ENCODE peak calls at places on chromosomes 1 and 21, in four cellular contexts. One of them, this sample, is unnamed.

GRCh38 chr1:200410566-200410878 is 686 bp upstream of the ZNF281 start:
- DNase-seq in progenitor cell of endocrine pancreas: no peak
- DNase-seq in cardiac fibroblast: no peak
- DNase-seq in nephron progenitor cell: no peak
- DNase-seq in this sample: no peak

GRCh38 chr1:234601217-234602017 is 8.6 kb downstream of the IRF2BP2 start:
- DNase-seq in progenitor cell of endocrine pancreas: no peak
- DNase-seq in cardiac fibroblast: peak; percentile 69
- DNase-seq in nephron progenitor cell: no peak
- DNase-seq in this sample: no peak

GRCh38 chr1:110927484-110928075 is 36.1 kb downstream of the LRIF1 start:
- DNase-seq in progenitor cell of endocrine pancreas: no peak
- DNase-seq in cardiac fibroblast: no peak
- DNase-seq in nephron progenitor cell: no peak
- DNase-seq in this sample: no peak

GRCh38 chr1:106944721-106945120 is 111.8 kb upstream of the PRMT6 start:
- DNase-seq in progenitor cell of endocrine pancreas: no peak
- DNase-seq in cardiac fibroblast: no peak
- DNase-seq in nephron progenitor cell: no peak
- DNase-seq in this sample: no peak

GRCh38 chr1:23664837-23665795 is 26.5 kb upstream of the RPL11 start:
- DNase-seq in progenitor cell of endocrine pancreas: no peak
- DNase-seq in cardiac fibroblast: peak; percentile 60
- DNase-seq in nephron progenitor cell: peak; percentile 36
- DNase-seq in this sample: no peak

GRCh38 chr1:172746091-172746949 is 87.4 kb downstream of the FASLG start:
- DNase-seq in progenitor cell of endocrine pancreas: no peak
- DNase-seq in cardiac fibroblast: peak; percentile 93
- DNase-seq in nephron progenitor cell: no peak
- DNase-seq in this sample: no peak

GRCh38 chr1:196259291-196259690 is 348.9 kb downstream of the KCNT2 start:
- DNase-seq in progenitor cell of endocrine pancreas: no peak
- DNase-seq in cardiac fibroblast: no peak
- DNase-seq in nephron progenitor cell: no peak
- DNase-seq in this sample: no peak

GRCh38 chr1:103513720-103514119 is 11.8 kb upstream of the RNPC3 start:
- DNase-seq in progenitor cell of endocrine pancreas: no peak
- DNase-seq in cardiac fibroblast: peak; percentile 12
- DNase-seq in nephron progenitor cell: no peak
- DNase-seq in this sample: no peak

GRCh38 chr1:183209533-183210158 is 23.6 kb downstream of the LAMC2 start:
- DNase-seq in progenitor cell of endocrine pancreas: no peak
- DNase-seq in cardiac fibroblast: peak; percentile 77
- DNase-seq in nephron progenitor cell: no peak
- DNase-seq in this sample: no peak

GRCh38 chr1:20558180-20558579 is 5.8 kb downstream of the FAM43B start:
- DNase-seq in progenitor cell of endocrine pancreas: no peak
- DNase-seq in cardiac fibroblast: peak; percentile 35
- DNase-seq in nephron progenitor cell: no peak
- DNase-seq in this sample: no peak

GRCh38 chr1:161131721-161132409 is 602 bp downstream of the DEDD start:
- DNase-seq in progenitor cell of endocrine pancreas: no peak
- DNase-seq in cardiac fibroblast: peak; percentile 49
- DNase-seq in nephron progenitor cell: peak; percentile 13
- DNase-seq in this sample: no peak

GRCh38 chr1:182407724-182408123 is 7.3 kb upstream of the TEDDM1 start:
- DNase-seq in progenitor cell of endocrine pancreas: no peak
- DNase-seq in cardiac fibroblast: no peak
- DNase-seq in nephron progenitor cell: no peak
- DNase-seq in this sample: no peak

GRCh38 chr1:156760092-156760795 is 7.1 kb upstream of the PRCC start:
- DNase-seq in progenitor cell of endocrine pancreas: no peak
- DNase-seq in cardiac fibroblast: no peak
- DNase-seq in nephron progenitor cell: no peak
- DNase-seq in this sample: no peak

GRCh38 chr21:38965910-38966504 is 160.3 kb downstream of the ETS2 start:
- DNase-seq in progenitor cell of endocrine pancreas: peak; percentile 56
- DNase-seq in cardiac fibroblast: no peak
- DNase-seq in nephron progenitor cell: peak; percentile 30
- DNase-seq in this sample: no peak

GRCh38 chr1:117658676-117659075 is 52.8 kb downstream of the TENT5C start:
- DNase-seq in progenitor cell of endocrine pancreas: no peak
- DNase-seq in cardiac fibroblast: no peak
- DNase-seq in nephron progenitor cell: no peak
- DNase-seq in this sample: no peak

GRCh38 chr21:21714396-21714795 is 716.2 kb downstream of the NCAM2 start:
- DNase-seq in progenitor cell of endocrine pancreas: no peak
- DNase-seq in cardiac fibroblast: peak; percentile 63
- DNase-seq in nephron progenitor cell: no peak
- DNase-seq in this sample: no peak

GRCh38 chr1:98940680-98941079 is 64.0 kb downstream of the PLPPR5 start:
- DNase-seq in progenitor cell of endocrine pancreas: no peak
- DNase-seq in cardiac fibroblast: peak; percentile 11
- DNase-seq in nephron progenitor cell: no peak
- DNase-seq in this sample: no peak

GRCh38 chr1:164591858-164592257 is 32.9 kb downstream of the PBX1 start:
- DNase-seq in progenitor cell of endocrine pancreas: no peak
- DNase-seq in cardiac fibroblast: no peak
- DNase-seq in nephron progenitor cell: peak; percentile 40
- DNase-seq in this sample: no peak

GRCh38 chr1:24987875-24988559 is 57.9 kb upstream of the RUNX3 start:
- DNase-seq in progenitor cell of endocrine pancreas: no peak
- DNase-seq in cardiac fibroblast: no peak
- DNase-seq in nephron progenitor cell: no peak
- DNase-seq in this sample: no peak

GRCh38 chr1:167629681-167630567 is at the start of gene RCSD1:
- DNase-seq in progenitor cell of endocrine pancreas: peak; percentile 28
- DNase-seq in cardiac fibroblast: peak; percentile 15
- DNase-seq in nephron progenitor cell: peak; percentile 64
- DNase-seq in this sample: peak; percentile 66

GRCh38 chr1:81660286-81660685 is 140.4 kb upstream of the ADGRL2 start:
- DNase-seq in progenitor cell of endocrine pancreas: no peak
- DNase-seq in cardiac fibroblast: no peak
- DNase-seq in nephron progenitor cell: no peak
- DNase-seq in this sample: no peak

GRCh38 chr1:78143152-78143551 is 97.4 kb downstream of the GIPC2 start:
- DNase-seq in progenitor cell of endocrine pancreas: no peak
- DNase-seq in cardiac fibroblast: no peak
- DNase-seq in nephron progenitor cell: no peak
- DNase-seq in this sample: no peak

GRCh38 chr1:214427871-214428277 is 123.5 kb downstream of the PTPN14 start:
- DNase-seq in progenitor cell of endocrine pancreas: no peak
- DNase-seq in cardiac fibroblast: peak; percentile 70
- DNase-seq in nephron progenitor cell: no peak
- DNase-seq in this sample: peak; percentile 15

GRCh38 chr1:221012087-221012486 is 132.8 kb downstream of the HLX start:
- DNase-seq in progenitor cell of endocrine pancreas: no peak
- DNase-seq in cardiac fibroblast: no peak
- DNase-seq in nephron progenitor cell: no peak
- DNase-seq in this sample: no peak

GRCh38 chr21:15774590-15774989 is 44.8 kb downstream of the USP25 start:
- DNase-seq in progenitor cell of endocrine pancreas: no peak
- DNase-seq in cardiac fibroblast: peak; percentile 55
- DNase-seq in nephron progenitor cell: no peak
- DNase-seq in this sample: no peak

GRCh38 chr1:44217809-44218410 is 4.6 kb downstream of the DMAP1 start:
- DNase-seq in progenitor cell of endocrine pancreas: peak; percentile 91
- DNase-seq in cardiac fibroblast: peak; percentile 74
- DNase-seq in nephron progenitor cell: peak; percentile 91
- DNase-seq in this sample: peak; percentile 58

GRCh38 chr1:235642021-235642942 is 7.3 kb downstream of the GNG4 start:
- DNase-seq in progenitor cell of endocrine pancreas: no peak
- DNase-seq in cardiac fibroblast: peak; percentile 41
- DNase-seq in nephron progenitor cell: no peak
- DNase-seq in this sample: no peak

GRCh38 chr21:33308586-33309490 is 15.9 kb upstream of the IFNAR1 start:
- DNase-seq in progenitor cell of endocrine pancreas: no peak
- DNase-seq in cardiac fibroblast: peak; percentile 40
- DNase-seq in nephron progenitor cell: no peak
- DNase-seq in this sample: no peak

GRCh38 chr1:179337942-179338560 is 27.7 kb upstream of the AXDND1 start:
- DNase-seq in progenitor cell of endocrine pancreas: no peak
- DNase-seq in cardiac fibroblast: no peak
- DNase-seq in nephron progenitor cell: no peak
- DNase-seq in this sample: no peak

GRCh38 chr1:35049116-35049515 is 17.4 kb upstream of the ZMYM6 start:
- DNase-seq in progenitor cell of endocrine pancreas: no peak
- DNase-seq in cardiac fibroblast: peak; percentile 17
- DNase-seq in nephron progenitor cell: no peak
- DNase-seq in this sample: no peak

GRCh38 chr21:29827647-29828046 is 112.1 kb downstream of the GRIK1 start:
- DNase-seq in progenitor cell of endocrine pancreas: no peak
- DNase-seq in cardiac fibroblast: no peak
- DNase-seq in nephron progenitor cell: no peak
- DNase-seq in this sample: no peak

GRCh38 chr1:30852026-30852425 is 56.5 kb downstream of the SDC3 start:
- DNase-seq in progenitor cell of endocrine pancreas: no peak
- DNase-seq in cardiac fibroblast: peak; percentile 86
- DNase-seq in nephron progenitor cell: no peak
- DNase-seq in this sample: no peak

GRCh38 chr1:152981181-152981871 is 2.6 kb upstream of the SPRR1A start:
- DNase-seq in progenitor cell of endocrine pancreas: no peak
- DNase-seq in cardiac fibroblast: no peak
- DNase-seq in nephron progenitor cell: no peak
- DNase-seq in this sample: no peak

GRCh38 chr1:154478639-154479038 is 23.4 kb upstream of the TDRD10 start:
- DNase-seq in progenitor cell of endocrine pancreas: no peak
- DNase-seq in cardiac fibroblast: peak; percentile 64
- DNase-seq in nephron progenitor cell: no peak
- DNase-seq in this sample: no peak
- TF ChIP-seq CTCF in progenitor cell of endocrine pancreas: no peak
- TF ChIP-seq CTCF in cardiac fibroblast: no peak
- TF ChIP-seq CTCF in nephron progenitor cell: no peak
- TF ChIP-seq CTCF in this sample: no peak

GRCh38 chr1:32693455-32694174 is 9.0 kb downstream of the SYNC start:
- DNase-seq in progenitor cell of endocrine pancreas: no peak
- DNase-seq in cardiac fibroblast: no peak
- DNase-seq in nephron progenitor cell: no peak
- DNase-seq in this sample: no peak

GRCh38 chr1:32696041-32696440 is 6.5 kb downstream of the SYNC start:
- DNase-seq in progenitor cell of endocrine pancreas: no peak
- DNase-seq in cardiac fibroblast: no peak
- DNase-seq in nephron progenitor cell: no peak
- DNase-seq in this sample: no peak

GRCh38 chr1:32695098-32695904 is 7.3 kb downstream of the SYNC start:
- DNase-seq in progenitor cell of endocrine pancreas: no peak
- DNase-seq in cardiac fibroblast: peak; percentile 82
- DNase-seq in nephron progenitor cell: no peak
- DNase-seq in this sample: no peak
- TF ChIP-seq CTCF in progenitor cell of endocrine pancreas: no peak
- TF ChIP-seq CTCF in cardiac fibroblast: no peak
- TF ChIP-seq CTCF in nephron progenitor cell: no peak
- TF ChIP-seq CTCF in this sample: no peak

GRCh38 chr21:45382698-45383000 is 22.3 kb upstream of the COL18A1 start:
- DNase-seq in progenitor cell of endocrine pancreas: no peak
- DNase-seq in cardiac fibroblast: no peak
- DNase-seq in nephron progenitor cell: no peak
- DNase-seq in this sample: no peak
- TF ChIP-seq CTCF in progenitor cell of endocrine pancreas: no peak
- TF ChIP-seq CTCF in cardiac fibroblast: no peak
- TF ChIP-seq CTCF in nephron progenitor cell: no peak
- TF ChIP-seq CTCF in this sample: no peak

GRCh38 chr1:58782308-58783089 is 1.3 kb downstream of the JUN start:
- DNase-seq in progenitor cell of endocrine pancreas: peak; percentile 33
- DNase-seq in cardiac fibroblast: peak; percentile 62
- DNase-seq in nephron progenitor cell: peak; percentile 56
- DNase-seq in this sample: peak; percentile 64
- TF ChIP-seq CTCF in progenitor cell of endocrine pancreas: no peak
- TF ChIP-seq CTCF in cardiac fibroblast: no peak
- TF ChIP-seq CTCF in nephron progenitor cell: no peak
- TF ChIP-seq CTCF in this sample: no peak

GRCh38 chr1:184971522-184972265 is 2.6 kb downstream of the NIBAN1 start:
- DNase-seq in progenitor cell of endocrine pancreas: no peak
- DNase-seq in cardiac fibroblast: no peak
- DNase-seq in nephron progenitor cell: no peak
- DNase-seq in this sample: no peak

GRCh38 chr1:184974837-184975115 is 468 bp upstream of the NIBAN1 start:
- DNase-seq in progenitor cell of endocrine pancreas: no peak
- DNase-seq in cardiac fibroblast: no peak
- DNase-seq in nephron progenitor cell: no peak
- DNase-seq in this sample: no peak

GRCh38 chr1:184972281-184973055 is 1.8 kb downstream of the NIBAN1 start:
- DNase-seq in progenitor cell of endocrine pancreas: no peak
- DNase-seq in cardiac fibroblast: peak; percentile 50
- DNase-seq in nephron progenitor cell: no peak
- DNase-seq in this sample: no peak

GRCh38 chr1:184974086-184974836 is at the start of gene NIBAN1:
- DNase-seq in progenitor cell of endocrine pancreas: peak; percentile 34
- DNase-seq in cardiac fibroblast: peak; percentile 71
- DNase-seq in nephron progenitor cell: peak; percentile 61
- DNase-seq in this sample: no peak

DNA sequence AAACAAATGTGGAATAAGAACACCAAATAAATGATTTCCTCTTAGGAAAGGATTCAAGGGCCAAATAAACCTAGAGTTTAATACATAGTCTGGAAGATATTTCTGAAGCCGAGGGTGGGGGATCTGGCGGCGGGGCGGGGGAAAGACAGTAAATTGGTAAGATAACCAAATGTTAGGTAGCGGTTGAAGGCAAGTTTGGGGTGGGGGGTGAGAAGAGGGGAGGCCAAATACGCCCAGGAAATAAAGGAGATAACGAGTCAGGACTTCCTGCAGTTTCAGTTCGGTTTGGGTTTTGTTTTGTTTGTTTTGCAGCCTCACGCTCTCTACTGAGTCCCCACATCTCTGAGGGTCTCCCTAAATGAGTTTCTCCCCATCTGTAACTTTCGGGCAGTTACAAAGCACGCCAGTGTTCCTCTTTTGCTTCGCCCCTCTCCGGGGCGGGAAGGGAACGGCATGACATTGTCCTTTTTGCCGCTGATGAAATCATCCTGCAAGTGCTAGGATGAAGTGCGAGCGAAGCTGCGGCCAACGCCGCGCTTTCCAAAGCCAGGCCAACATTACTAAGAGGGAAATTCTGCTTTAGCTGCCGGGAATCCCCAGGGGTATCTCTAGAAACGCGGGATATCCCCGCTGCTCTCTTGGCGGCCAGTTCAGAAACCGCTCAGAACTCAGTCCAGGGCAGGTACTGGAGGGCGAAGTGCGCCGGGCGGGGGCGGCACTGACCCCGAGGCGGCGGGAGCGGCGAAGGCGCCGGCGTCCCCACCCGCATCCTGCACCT is 811 bp downstream of the NIBAN1 start:
- DNase-seq in progenitor cell of endocrine pancreas: no peak
- DNase-seq in cardiac fibroblast: peak; percentile 62
- DNase-seq in nephron progenitor cell: no peak
- DNase-seq in this sample: peak; percentile 61
- TF ChIP-seq CTCF in progenitor cell of endocrine pancreas: no peak
- TF ChIP-seq CTCF in cardiac fibroblast: no peak
- TF ChIP-seq CTCF in nephron progenitor cell: no peak
- TF ChIP-seq CTCF in this sample: no peak